ENCODE peak calls at places on chromosomes 13 and 19, in six cellular contexts. One of them, this sample, is unnamed.

GRCh38 chr13:106415427-106415826 is 120.0 kb downstream of the EFNB2 start:
- DNase-seq in iris pigment epithelial cell: no peak
- DNase-seq in astrocyte of the spinal cord: no peak
- DNase-seq in HepG2: no peak
- DNase-seq in brain pericyte: no peak
- DNase-seq in body of pancreas: no peak
- DNase-seq in this sample: no peak

GRCh38 chr19:53132231-53132991 is at the start of gene ZNF415:
- DNase-seq in iris pigment epithelial cell: peak; percentile 62
- DNase-seq in astrocyte of the spinal cord: peak; percentile 72
- DNase-seq in HepG2: no peak
- DNase-seq in brain pericyte: peak; percentile 11
- DNase-seq in body of pancreas: peak; percentile 91
- DNase-seq in this sample: peak; percentile 88

GRCh38 chr19:44927746-44928145 is 13.3 kb downstream of the APOC1 start:
- DNase-seq in iris pigment epithelial cell: peak; percentile 60
- DNase-seq in astrocyte of the spinal cord: peak; percentile 63
- DNase-seq in HepG2: no peak
- DNase-seq in brain pericyte: peak; percentile 83
- DNase-seq in body of pancreas: no peak
- DNase-seq in this sample: no peak

GRCh38 chr19:53906211-53907192 is 2.6 kb upstream of the CACNG7 start:
- DNase-seq in iris pigment epithelial cell: no peak
- DNase-seq in astrocyte of the spinal cord: no peak
- DNase-seq in HepG2: no peak
- DNase-seq in brain pericyte: no peak
- DNase-seq in body of pancreas: peak; percentile 19
- DNase-seq in this sample: no peak

GRCh38 chr13:108835082-108835481 is 205.7 kb downstream of the MYO16 start:
- DNase-seq in iris pigment epithelial cell: no peak
- DNase-seq in astrocyte of the spinal cord: no peak
- DNase-seq in HepG2: no peak
- DNase-seq in brain pericyte: no peak
- DNase-seq in body of pancreas: no peak
- DNase-seq in this sample: no peak

GRCh38 chr19:3698386-3698950 is 1.8 kb downstream of the PIP5K1C start:
- DNase-seq in iris pigment epithelial cell: no peak
- DNase-seq in astrocyte of the spinal cord: no peak
- DNase-seq in HepG2: no peak
- DNase-seq in brain pericyte: no peak
- DNase-seq in body of pancreas: no peak
- DNase-seq in this sample: no peak

GRCh38 chr13:76968041-76968440 is 19.7 kb downstream of the ACOD1 start:
- DNase-seq in iris pigment epithelial cell: no peak
- DNase-seq in astrocyte of the spinal cord: no peak
- DNase-seq in HepG2: no peak
- DNase-seq in brain pericyte: no peak
- DNase-seq in body of pancreas: no peak
- DNase-seq in this sample: no peak

GRCh38 chr19:19628499-19629134 is 597 bp upstream of the LPAR2 start:
- DNase-seq in iris pigment epithelial cell: peak; percentile 90
- DNase-seq in astrocyte of the spinal cord: peak; percentile 42
- DNase-seq in HepG2: no peak
- DNase-seq in brain pericyte: no peak
- DNase-seq in body of pancreas: peak; percentile 86
- DNase-seq in this sample: peak; percentile 45

GRCh38 chr19:4707956-4708650 is 15.5 kb downstream of the DPP9 start:
- DNase-seq in iris pigment epithelial cell: peak; percentile 84
- DNase-seq in astrocyte of the spinal cord: peak; percentile 68
- DNase-seq in HepG2: no peak
- DNase-seq in brain pericyte: no peak
- DNase-seq in body of pancreas: peak; percentile 77
- DNase-seq in this sample: no peak

GRCh38 chr19:45179063-45179847 is 671 bp downstream of the BLOC1S3 start:
- DNase-seq in iris pigment epithelial cell: peak; percentile 41
- DNase-seq in astrocyte of the spinal cord: no peak
- DNase-seq in HepG2: no peak
- DNase-seq in brain pericyte: no peak
- DNase-seq in body of pancreas: peak; percentile 25
- DNase-seq in this sample: no peak

GRCh38 chr19:4851551-4852290 is 15.7 kb downstream of the PLIN3 start:
- DNase-seq in iris pigment epithelial cell: peak; percentile 17
- DNase-seq in astrocyte of the spinal cord: peak; percentile 39
- DNase-seq in HepG2: peak; percentile 85
- DNase-seq in brain pericyte: no peak
- DNase-seq in body of pancreas: peak; percentile 63
- DNase-seq in this sample: peak; percentile 34

This sample was measured in prostate gland.